ENCODE peak calls at places on chromosomes 13 and 19, in five cellular contexts. H is neural progenitor cell, P is adrenal gland, Z is heart right ventricle, T is K562. W is an unnamed sample.

GRCh38 chr19:55353803-55354697 is 469 bp downstream of the COX6B2 start:
- DNase-seq in T (peak), P (peak), H (peak), Z (peak), W (peak)

GRCh38 chr13:96940961-96941360 is 53.3 kb downstream of the OXGR1 start:
- DNase-seq in Z (no peak), T (no peak), P (no peak), H (no peak), W (peak)

GRCh38 chr13:30364133-30364532 is 56.8 kb upstream of the KATNAL1 start:
- DNase-seq in H (no peak), T (peak), P (no peak), Z (no peak), W (no peak)

GRCh38 chr19:2097330-2098327 is 914 bp downstream of the IZUMO4 start:
- DNase-seq in P (no peak), T (no peak), H (peak), Z (no peak), W (no peak)

GRCh38 chr19:1275260-1275975 is at the start of gene FAM174C:
- DNase-seq in H (peak), Z (peak), T (peak), P (peak), W (peak)

GRCh38 chr19:28726533-28726932 is 486.4 kb downstream of the UQCRFS1 start:
- DNase-seq in Z (no peak), P (no peak), H (no peak), T (no peak), W (no peak)

GRCh38 chr13:111210488-111210887 is 95.4 kb downstream of the ARHGEF7 start:
- DNase-seq in H (peak), T (no peak), Z (peak), P (no peak), W (peak)

GRCh38 chr19:46355234-46355990 is 8.5 kb downstream of the PPP5C start:
- DNase-seq in Z (no peak), T (no peak), P (peak), H (no peak), W (no peak)

GRCh38 chr19:49570138-49570856 is 10.1 kb downstream of the NOSIP start:
- DNase-seq in H (peak), T (peak), Z (no peak), P (peak), W (peak)

GRCh38 chr13:45179428-45179827 is 21.4 kb downstream of the KCTD4 start:
- DNase-seq in Z (no peak), P (no peak), T (no peak), H (no peak), W (no peak)

GRCh38 chr19:39554701-39555311 is 14.8 kb upstream of the EID2 start:
- DNase-seq in T (no peak), H (no peak), P (no peak), Z (no peak), W (no peak)

GRCh38 chr13:112696001-112696868 is 6.4 kb downstream of the ATP11A start:
- DNase-seq in T (no peak), H (no peak), P (no peak), Z (no peak), W (no peak)

GRCh38 chr13:22235950-22236290 is 565.0 kb downstream of the FGF9 start:
- DNase-seq in Z (no peak), H (peak), T (no peak), P (no peak), W (no peak)

GRCh38 chr13:51688937-51689336 is 104.7 kb downstream of the WDFY2 start:
- DNase-seq in T (no peak), H (no peak), P (no peak), Z (no peak), W (no peak)

GRCh38 chr19:50703915-50704548 is 15.6 kb downstream of the SHANK1 start:
- DNase-seq in Z (no peak), P (no peak), H (peak), T (no peak), W (no peak)

GRCh38 chr13:112740502-112741131 is 50.8 kb downstream of the ATP11A start:
- DNase-seq in P (peak), H (no peak), Z (peak), T (peak), W (no peak)

GRCh38 chr13:36395280-36395679 is 37.0 kb upstream of the CCNA1 start:
- DNase-seq in P (no peak), Z (no peak), T (no peak), H (no peak), W (peak)

GRCh38 chr19:1373042-1373533 is 10.6 kb upstream of the NDUFS7 start:
- DNase-seq in T (no peak), P (no peak), H (no peak), Z (no peak), W (no peak)

GRCh38 chr19:8251025-8251472 is 41.9 kb downstream of the CERS4 start:
- DNase-seq in P (no peak), H (no peak), Z (peak), T (no peak), W (no peak)

GRCh38 chr13:99926014-99926731 is 45.4 kb downstream of the ZIC5 start:
- DNase-seq in H (no peak), T (no peak), Z (no peak), P (peak), W (peak)

GRCh38 chr13:26861951-26862350 is 101.4 kb upstream of the GPR12 start:
- DNase-seq in H (no peak), P (peak), Z (no peak), T (no peak), W (no peak)

GRCh38 chr13:46160065-46160464 is 21.9 kb downstream of the LCP1 start:
- DNase-seq in T (no peak), H (no peak), P (no peak), Z (no peak), W (no peak)

GRCh38 chr13:33126909-33127607 is 110.8 kb downstream of the KL start:
- DNase-seq in H (no peak), T (no peak), Z (peak), P (no peak), W (no peak)

GRCh38 chr13:80160110-80160509 is 180.8 kb downstream of the SPRY2 start:
- DNase-seq in Z (no peak), H (no peak), T (no peak), P (no peak), W (no peak)

GRCh38 chr13:92727118-92727517 is 499.5 kb upstream of the GPC6 start:
- DNase-seq in H (no peak), P (no peak), T (no peak), Z (no peak), W (no peak)

GRCh38 chr13:100534911-100535310 is 53.7 kb downstream of the GGACT start:
- DNase-seq in H (no peak), T (no peak), Z (no peak), P (no peak), W (no peak)

GRCh38 chr13:23384111-23384510 is 49.4 kb downstream of the SACS start:
- DNase-seq in T (no peak), H (no peak), Z (no peak), P (no peak), W (no peak)

GRCh38 chr19:12294308-12295158 is at the start of gene ZNF44:
- DNase-seq in T (peak), Z (peak), H (peak), P (peak), W (peak)

DNA sequence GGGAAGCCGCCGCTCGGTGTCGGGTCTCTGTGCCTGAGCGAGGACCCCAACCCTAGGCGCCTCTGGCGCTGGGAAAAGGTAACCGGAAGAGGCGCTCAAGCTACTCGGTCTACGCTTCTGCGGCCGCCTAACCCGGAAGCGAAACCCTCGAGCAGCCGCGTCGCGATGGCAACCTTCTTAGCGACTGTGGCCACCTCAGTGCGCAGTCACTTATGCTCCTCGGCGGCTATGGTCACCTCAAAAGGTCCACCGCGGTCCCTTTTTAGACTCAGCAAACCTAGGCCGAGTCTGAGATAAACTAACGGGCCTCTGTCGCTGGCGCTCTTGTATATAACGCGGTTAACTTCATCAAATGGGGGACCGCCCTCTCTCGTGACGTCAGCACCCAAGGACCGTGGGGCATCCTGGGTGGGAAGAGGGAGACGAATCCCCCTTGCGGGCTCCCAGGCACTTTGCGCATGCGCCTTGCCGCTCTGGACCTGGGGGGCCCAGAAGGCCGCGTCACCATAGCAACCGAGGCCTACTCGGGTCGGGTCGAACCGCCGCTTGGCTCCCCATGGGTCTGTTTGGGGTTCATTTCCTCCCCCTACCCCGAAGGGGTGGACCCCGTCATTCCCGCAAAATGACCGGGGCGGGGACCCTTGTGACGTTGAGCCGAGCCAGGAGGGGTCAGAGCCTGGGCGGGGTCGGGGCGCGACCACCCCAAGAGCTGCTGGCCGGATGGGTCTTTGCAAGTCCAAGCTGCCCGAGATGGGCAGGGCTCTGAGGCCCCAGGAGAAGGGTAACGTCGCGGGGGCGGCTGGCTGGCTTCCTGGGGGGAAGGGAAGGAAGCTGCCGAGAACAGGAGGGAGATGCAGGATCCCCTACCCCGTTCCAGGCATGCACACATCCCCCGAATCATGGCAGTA is at the start of gene GTF2F1:
- DNase-seq in T (peak), P (peak), Z (peak), H (peak), W (peak)
- TF ChIP-seq CTCF in T (peak), P (no peak), Z (no peak), H (peak), W (no peak)

GRCh38 chr13:32059511-32059984 is 28.0 kb downstream of the FRY start:
- DNase-seq in Z (no peak), T (no peak), P (no peak), H (no peak), W (no peak)
- TF ChIP-seq CTCF in Z (no peak), T (no peak), P (no peak), H (no peak), W (no peak)

DNA sequence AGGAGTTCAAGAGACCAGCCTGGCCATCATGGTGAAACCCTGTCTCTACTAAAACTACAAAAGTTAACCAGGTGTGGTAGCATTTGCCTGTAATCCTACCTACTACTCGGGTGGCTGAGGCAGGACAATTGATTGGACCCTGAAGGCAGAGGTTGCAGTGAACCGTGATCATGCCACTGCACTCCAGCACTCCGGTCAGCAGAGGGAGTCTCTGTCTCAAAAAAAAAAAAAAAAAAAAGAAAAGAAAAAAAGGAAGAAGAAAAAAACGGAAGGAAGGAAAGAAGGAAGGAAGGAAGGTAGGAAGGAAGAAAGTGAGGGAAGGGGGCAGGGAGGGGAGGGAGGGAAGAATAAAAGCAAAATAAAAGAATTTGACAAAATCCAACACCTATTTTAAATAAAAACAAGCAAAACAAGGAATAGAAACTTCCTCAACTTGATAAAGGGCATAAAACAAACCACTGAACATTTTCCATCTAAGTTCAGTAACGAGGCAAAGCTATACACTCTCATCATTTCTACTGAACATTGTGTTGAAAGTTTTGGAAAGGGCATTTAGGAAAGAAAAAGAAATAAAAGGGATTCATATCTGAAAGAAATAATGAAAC is 411.6 kb upstream of the SLITRK5 start:
- DNase-seq in T (no peak), Z (no peak), H (peak), P (peak), W (no peak)
- TF ChIP-seq CTCF in T (no peak), Z (no peak), H (peak), P (peak), W (peak)

GRCh38 chr19:52670046-52670445 is 31.9 kb upstream of the ZNF83 start:
- DNase-seq in H (no peak), Z (no peak), T (no peak), P (no peak), W (peak)
- TF ChIP-seq CTCF in H (no peak), Z (no peak), T (no peak), P (no peak), W (no peak)

W was measured in RWPE1.